ENCODE peak calls at places on chromosome 5, in five cellular contexts. One of them, this sample, is unnamed.

GRCh38 chr5:1429066-1429465 is 16.2 kb downstream of the SLC6A3 start:
- DNase-seq in fibroblast of pulmonary artery: no peak
- DNase-seq in HCT116: no peak
- DNase-seq in cardiac fibroblast: no peak
- DNase-seq in psoas muscle: no peak
- DNase-seq in this sample: no peak

GRCh38 chr5:67792891-67793290 is 422.7 kb upstream of the PIK3R1 start:
- DNase-seq in psoas muscle: peak
- DNase-seq in HCT116: no peak
- DNase-seq in fibroblast of pulmonary artery: no peak
- DNase-seq in cardiac fibroblast: peak
- DNase-seq in this sample: no peak

GRCh38 chr5:163571755-163572154 is 66.3 kb downstream of the MAT2B start:
- DNase-seq in psoas muscle: no peak
- DNase-seq in cardiac fibroblast: peak
- DNase-seq in HCT116: no peak
- DNase-seq in fibroblast of pulmonary artery: peak
- DNase-seq in this sample: peak

GRCh38 chr5:170168002-170168401 is 62.3 kb downstream of the FOXI1 start:
- DNase-seq in HCT116: no peak
- DNase-seq in fibroblast of pulmonary artery: no peak
- DNase-seq in cardiac fibroblast: no peak
- DNase-seq in psoas muscle: no peak
- DNase-seq in this sample: no peak

GRCh38 chr5:73415171-73415570 is 33.4 kb downstream of the FOXD1 start:
- DNase-seq in HCT116: no peak
- DNase-seq in fibroblast of pulmonary artery: no peak
- DNase-seq in psoas muscle: no peak
- DNase-seq in cardiac fibroblast: no peak
- DNase-seq in this sample: no peak

GRCh38 chr5:89313804-89314588 is 431.0 kb upstream of the MEF2C start:
- DNase-seq in cardiac fibroblast: peak
- DNase-seq in HCT116: peak
- DNase-seq in fibroblast of pulmonary artery: peak
- DNase-seq in psoas muscle: no peak
- DNase-seq in this sample: peak

GRCh38 chr5:2052687-2053086 is 170.0 kb upstream of the IRX4 start:
- DNase-seq in cardiac fibroblast: no peak
- DNase-seq in HCT116: no peak
- DNase-seq in psoas muscle: no peak
- DNase-seq in fibroblast of pulmonary artery: no peak
- DNase-seq in this sample: no peak

GRCh38 chr5:132296412-132297001 is 2.3 kb downstream of the SLC22A4 start:
- DNase-seq in fibroblast of pulmonary artery: peak
- DNase-seq in psoas muscle: no peak
- DNase-seq in HCT116: no peak
- DNase-seq in cardiac fibroblast: peak
- DNase-seq in this sample: peak

GRCh38 chr5:135038202-135038828 is 4.3 kb upstream of the PITX1 start:
- DNase-seq in fibroblast of pulmonary artery: no peak
- DNase-seq in HCT116: no peak
- DNase-seq in cardiac fibroblast: no peak
- DNase-seq in psoas muscle: peak
- DNase-seq in this sample: no peak

GRCh38 chr5:24145806-24146205 is 499.0 kb downstream of the CDH10 start:
- DNase-seq in psoas muscle: no peak
- DNase-seq in cardiac fibroblast: no peak
- DNase-seq in fibroblast of pulmonary artery: no peak
- DNase-seq in HCT116: no peak
- DNase-seq in this sample: no peak

GRCh38 chr5:80260461-80260860 is 4.6 kb upstream of the SERINC5 start:
- DNase-seq in fibroblast of pulmonary artery: no peak
- DNase-seq in psoas muscle: no peak
- DNase-seq in cardiac fibroblast: no peak
- DNase-seq in HCT116: no peak
- DNase-seq in this sample: no peak

GRCh38 chr5:31172881-31173280 is 20.6 kb upstream of the CDH6 start:
- DNase-seq in cardiac fibroblast: no peak
- DNase-seq in HCT116: no peak
- DNase-seq in fibroblast of pulmonary artery: no peak
- DNase-seq in psoas muscle: no peak
- DNase-seq in this sample: no peak

GRCh38 chr5:109689740-109690455 is at the start of gene MAN2A1:
- DNase-seq in fibroblast of pulmonary artery: peak
- DNase-seq in psoas muscle: peak
- DNase-seq in cardiac fibroblast: peak
- DNase-seq in HCT116: peak
- DNase-seq in this sample: peak

GRCh38 chr5:79720096-79720495 is 30.5 kb downstream of the CMYA5 start:
- DNase-seq in psoas muscle: no peak
- DNase-seq in cardiac fibroblast: no peak
- DNase-seq in fibroblast of pulmonary artery: no peak
- DNase-seq in HCT116: no peak
- DNase-seq in this sample: no peak

GRCh38 chr5:112933651-112934365 is 11.8 kb upstream of the REEP5 start:
- DNase-seq in fibroblast of pulmonary artery: peak
- DNase-seq in HCT116: no peak
- DNase-seq in psoas muscle: no peak
- DNase-seq in cardiac fibroblast: no peak
- DNase-seq in this sample: peak

GRCh38 chr5:9787813-9788600 is 157.9 kb upstream of the TAS2R1 start:
- DNase-seq in cardiac fibroblast: no peak
- DNase-seq in psoas muscle: no peak
- DNase-seq in fibroblast of pulmonary artery: no peak
- DNase-seq in HCT116: no peak
- DNase-seq in this sample: no peak

GRCh38 chr5:65774346-65774745 is 52.3 kb downstream of the NLN start:
- DNase-seq in HCT116: no peak
- DNase-seq in psoas muscle: no peak
- DNase-seq in fibroblast of pulmonary artery: peak
- DNase-seq in cardiac fibroblast: peak
- DNase-seq in this sample: peak

GRCh38 chr5:142311725-142312124 is 13.1 kb downstream of the SPRY4 start:
- DNase-seq in HCT116: no peak
- DNase-seq in psoas muscle: no peak
- DNase-seq in cardiac fibroblast: no peak
- DNase-seq in fibroblast of pulmonary artery: no peak
- DNase-seq in this sample: no peak

GRCh38 chr5:157540707-157541451 is 34.7 kb downstream of the ADAM19 start:
- DNase-seq in psoas muscle: peak
- DNase-seq in HCT116: no peak
- DNase-seq in fibroblast of pulmonary artery: peak
- DNase-seq in cardiac fibroblast: peak
- DNase-seq in this sample: peak

GRCh38 chr5:2352101-2352861 is 399.2 kb downstream of the IRX2 start:
- DNase-seq in fibroblast of pulmonary artery: no peak
- DNase-seq in cardiac fibroblast: no peak
- DNase-seq in psoas muscle: no peak
- DNase-seq in HCT116: no peak
- DNase-seq in this sample: no peak

GRCh38 chr5:168592014-168592368 is 12.8 kb upstream of the PANK3 start:
- DNase-seq in HCT116: no peak
- DNase-seq in psoas muscle: no peak
- DNase-seq in cardiac fibroblast: peak
- DNase-seq in fibroblast of pulmonary artery: peak
- DNase-seq in this sample: peak

GRCh38 chr5:143874312-143874711 is 62.4 kb downstream of the HMHB1 start:
- DNase-seq in cardiac fibroblast: peak
- DNase-seq in fibroblast of pulmonary artery: no peak
- DNase-seq in psoas muscle: no peak
- DNase-seq in HCT116: no peak
- DNase-seq in this sample: peak

GRCh38 chr5:142435410-142436115 is 110.7 kb upstream of the SPRY4 start:
- DNase-seq in psoas muscle: no peak
- DNase-seq in cardiac fibroblast: no peak
- DNase-seq in HCT116: no peak
- DNase-seq in fibroblast of pulmonary artery: no peak
- DNase-seq in this sample: no peak

GRCh38 chr5:82792001-82792615 is 285.1 kb downstream of the TMEM167A start:
- DNase-seq in psoas muscle: no peak
- DNase-seq in cardiac fibroblast: no peak
- DNase-seq in HCT116: no peak
- DNase-seq in fibroblast of pulmonary artery: no peak
- DNase-seq in this sample: no peak

GRCh38 chr5:157312492-157312891 is 46.6 kb downstream of the CYFIP2 start:
- DNase-seq in psoas muscle: peak
- DNase-seq in fibroblast of pulmonary artery: peak
- DNase-seq in cardiac fibroblast: peak
- DNase-seq in HCT116: peak
- DNase-seq in this sample: peak

GRCh38 chr5:56564451-56565223 is 250.7 kb upstream of the MAP3K1 start:
- DNase-seq in fibroblast of pulmonary artery: peak
- DNase-seq in HCT116: no peak
- DNase-seq in cardiac fibroblast: peak
- DNase-seq in psoas muscle: no peak
- DNase-seq in this sample: peak

GRCh38 chr5:118968925-118969375 is 19.4 kb downstream of the DTWD2 start:
- DNase-seq in HCT116: no peak
- DNase-seq in psoas muscle: no peak
- DNase-seq in cardiac fibroblast: peak
- DNase-seq in fibroblast of pulmonary artery: peak
- DNase-seq in this sample: peak

GRCh38 chr5:65262590-65263189 is 219.0 kb downstream of the ADAMTS6 start:
- DNase-seq in fibroblast of pulmonary artery: peak
- DNase-seq in HCT116: no peak
- DNase-seq in psoas muscle: no peak
- DNase-seq in cardiac fibroblast: peak
- DNase-seq in this sample: peak

GRCh38 chr5:125668904-125669303 is 754.3 kb upstream of the GRAMD2B start:
- DNase-seq in psoas muscle: no peak
- DNase-seq in HCT116: no peak
- DNase-seq in cardiac fibroblast: no peak
- DNase-seq in fibroblast of pulmonary artery: no peak
- DNase-seq in this sample: no peak

GRCh38 chr5:53008751-53009150 is 19.6 kb downstream of the ITGA2 start:
- DNase-seq in cardiac fibroblast: no peak
- DNase-seq in psoas muscle: no peak
- DNase-seq in fibroblast of pulmonary artery: no peak
- DNase-seq in HCT116: peak
- DNase-seq in this sample: peak

GRCh38 chr5:132426525-132427138 is 57.1 kb downstream of the SLC22A5 start:
- DNase-seq in cardiac fibroblast: peak
- DNase-seq in fibroblast of pulmonary artery: peak
- DNase-seq in psoas muscle: peak
- DNase-seq in HCT116: no peak
- DNase-seq in this sample: peak

GRCh38 chr5:66436721-66437120 is 159.5 kb upstream of the MAST4 start:
- DNase-seq in cardiac fibroblast: no peak
- DNase-seq in psoas muscle: no peak
- DNase-seq in fibroblast of pulmonary artery: no peak
- DNase-seq in HCT116: peak
- DNase-seq in this sample: no peak

GRCh38 chr5:179334017-179334765 is 11.1 kb downstream of the ADAMTS2 start:
- DNase-seq in psoas muscle: no peak
- DNase-seq in cardiac fibroblast: no peak
- DNase-seq in HCT116: no peak
- DNase-seq in fibroblast of pulmonary artery: no peak
- DNase-seq in this sample: no peak

DNA sequence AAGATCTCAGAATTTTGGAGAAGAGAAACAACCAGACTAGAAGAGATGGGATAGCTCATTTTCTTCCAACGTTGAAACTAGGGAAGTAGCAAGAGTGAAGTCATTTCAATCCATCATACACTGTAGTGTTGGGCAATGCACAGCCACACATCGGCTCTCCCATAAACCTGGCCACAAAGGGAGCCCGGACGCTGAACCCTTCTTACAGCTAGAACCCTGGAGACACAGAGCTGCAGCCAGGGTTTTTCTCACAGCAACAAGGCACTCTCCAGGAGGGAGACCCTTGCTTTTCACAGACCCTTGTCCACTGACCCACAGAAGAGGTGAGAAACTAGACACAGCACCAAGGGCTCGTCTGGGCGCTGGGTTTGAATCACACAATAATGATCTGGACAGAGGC is 101.4 kb upstream of the FSTL4 start:
- DNase-seq in fibroblast of pulmonary artery: no peak
- DNase-seq in cardiac fibroblast: no peak
- DNase-seq in psoas muscle: no peak
- DNase-seq in HCT116: no peak
- DNase-seq in this sample: no peak
- TF ChIP-seq CTCF in fibroblast of pulmonary artery: no peak
- TF ChIP-seq CTCF in cardiac fibroblast: no peak
- TF ChIP-seq CTCF in psoas muscle: no peak
- TF ChIP-seq CTCF in HCT116: no peak
- TF ChIP-seq CTCF in this sample: no peak

GRCh38 chr5:5352675-5353074 is 69.8 kb upstream of the ICE1 start:
- DNase-seq in psoas muscle: no peak
- DNase-seq in HCT116: no peak
- DNase-seq in fibroblast of pulmonary artery: no peak
- DNase-seq in cardiac fibroblast: no peak
- DNase-seq in this sample: no peak

GRCh38 chr5:5359623-5360022 is 62.9 kb upstream of the ICE1 start:
- DNase-seq in cardiac fibroblast: no peak
- DNase-seq in HCT116: no peak
- DNase-seq in fibroblast of pulmonary artery: no peak
- DNase-seq in psoas muscle: no peak
- DNase-seq in this sample: no peak

GRCh38 chr5:5360363-5360762 is 62.1 kb upstream of the ICE1 start:
- DNase-seq in fibroblast of pulmonary artery: no peak
- DNase-seq in HCT116: no peak
- DNase-seq in psoas muscle: no peak
- DNase-seq in cardiac fibroblast: no peak
- DNase-seq in this sample: no peak

GRCh38 chr5:5353681-5354080 is 68.8 kb upstream of the ICE1 start:
- DNase-seq in cardiac fibroblast: no peak
- DNase-seq in psoas muscle: no peak
- DNase-seq in fibroblast of pulmonary artery: no peak
- DNase-seq in HCT116: no peak
- DNase-seq in this sample: no peak

GRCh38 chr5:5356765-5357164 is 65.7 kb upstream of the ICE1 start:
- DNase-seq in cardiac fibroblast: no peak
- DNase-seq in psoas muscle: no peak
- DNase-seq in HCT116: no peak
- DNase-seq in fibroblast of pulmonary artery: no peak
- DNase-seq in this sample: no peak
- H3K4me3 ChIP-seq in cardiac fibroblast: no peak
- H3K4me3 ChIP-seq in psoas muscle: no peak
- H3K4me3 ChIP-seq in HCT116: no peak
- H3K4me3 ChIP-seq in fibroblast of pulmonary artery: no peak
- H3K4me3 ChIP-seq in this sample: no peak

GRCh38 chr5:116448869-116449453 is 125.7 kb downstream of the SEMA6A start:
- DNase-seq in cardiac fibroblast: no peak
- DNase-seq in fibroblast of pulmonary artery: no peak
- DNase-seq in psoas muscle: no peak
- DNase-seq in HCT116: no peak
- DNase-seq in this sample: no peak
- TF ChIP-seq CTCF in cardiac fibroblast: no peak
- TF ChIP-seq CTCF in fibroblast of pulmonary artery: no peak
- TF ChIP-seq CTCF in psoas muscle: no peak
- TF ChIP-seq CTCF in HCT116: no peak
- TF ChIP-seq CTCF in this sample: no peak

DNA sequence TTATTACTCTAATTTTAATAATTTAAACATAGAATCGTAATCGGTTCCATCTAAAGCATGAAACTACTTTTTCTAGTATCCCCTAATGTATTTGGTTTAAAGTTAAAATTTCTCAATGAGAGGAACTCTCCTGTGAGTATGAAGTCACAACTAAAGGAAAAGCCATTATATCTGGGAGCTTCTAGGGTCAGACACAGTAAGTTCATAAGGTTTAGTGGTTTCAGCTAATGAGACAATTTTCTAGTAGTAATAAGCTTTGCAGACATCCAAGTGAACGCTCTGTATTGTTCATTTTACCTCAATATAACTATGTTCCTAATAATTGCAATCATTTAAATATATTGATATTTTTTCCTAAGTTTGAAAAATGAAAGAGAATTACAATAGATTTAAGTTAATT is 364.4 kb upstream of the CDH9 start:
- DNase-seq in cardiac fibroblast: no peak
- DNase-seq in psoas muscle: no peak
- DNase-seq in fibroblast of pulmonary artery: no peak
- DNase-seq in HCT116: no peak
- DNase-seq in this sample: no peak
- H3K4me3 ChIP-seq in cardiac fibroblast: no peak
- H3K4me3 ChIP-seq in psoas muscle: no peak
- H3K4me3 ChIP-seq in fibroblast of pulmonary artery: no peak
- H3K4me3 ChIP-seq in HCT116: no peak
- H3K4me3 ChIP-seq in this sample: no peak

This sample was measured in astrocyte of the spinal cord.